ENCODE peak calls at places on chromosome 18, in four cellular contexts. P is K562, C is HCT116, L is BE2C. E is an unnamed sample. For H3K9me3, the result is how much of the 10 kb centered on the place peaks cover.

GRCh38 chr18:45325791-45326190 is 289.5 kb upstream of the SLC14A2 start:
- DNase-seq in C (no peak), P (no peak), L (no peak), E (no peak)

GRCh38 chr18:22459491-22459890 is 41.8 kb upstream of the CTAGE1 start:
- DNase-seq in L (no peak), P (no peak), C (no peak), E (peak)

GRCh38 chr18:65737346-65737745 is 13.5 kb upstream of the CDH7 start:
- DNase-seq in P (no peak), C (no peak), L (no peak), E (no peak)

GRCh38 chr18:9260388-9261380 is 73.9 kb upstream of the TWSG1 start:
- DNase-seq in P (no peak), L (no peak), C (no peak), E (no peak)

GRCh38 chr18:6281874-6282273 is 132.8 kb downstream of the L3MBTL4 start:
- DNase-seq in L (no peak), P (no peak), C (no peak), E (no peak)

GRCh38 chr18:3405713-3406112 is 44.3 kb upstream of the TGIF1 start:
- DNase-seq in L (no peak), P (no peak), C (no peak), E (no peak)

GRCh38 chr18:44589709-44590108 is 91.0 kb upstream of the SETBP1 start:
- DNase-seq in P (no peak), L (no peak), C (no peak), E (no peak)

GRCh38 chr18:73691118-73691517 is 456.5 kb downstream of the FBXO15 start:
- DNase-seq in L (no peak), P (no peak), C (no peak), E (no peak)

GRCh38 chr18:74389161-74389927 is 67.8 kb downstream of the DIPK1C start:
- DNase-seq in L (no peak), P (no peak), C (no peak), E (no peak)

GRCh38 chr18:6537468-6537867 is 122.8 kb upstream of the L3MBTL4 start:
- DNase-seq in P (no peak), C (no peak), L (no peak), E (peak)

GRCh38 chr18:77557030-77557429 is 307.4 kb downstream of the GALR1 start:
- DNase-seq in P (no peak), L (no peak), C (no peak), E (peak)

GRCh38 chr18:13800505-13801259 is 23.3 kb upstream of the MC5R start:
- DNase-seq in L (peak), C (peak), P (peak), E (peak)

GRCh38 chr18:61400714-61401113 is 67.5 kb downstream of the CDH20 start:
- DNase-seq in L (no peak), C (no peak), P (no peak), E (peak)

GRCh38 chr18:5729983-5730699 is 165.2 kb downstream of the TMEM200C start:
- DNase-seq in C (no peak), L (no peak), P (no peak), E (no peak)

GRCh38 chr18:73717570-73717969 is 430.1 kb downstream of the FBXO15 start:
- DNase-seq in C (no peak), L (no peak), P (no peak), E (no peak)

GRCh38 chr18:39030124-39030655 is 1464.6 kb upstream of the CELF4 start:
- DNase-seq in C (no peak), P (no peak), L (no peak), E (no peak)

GRCh38 chr18:51513525-51513924 is 316.0 kb upstream of the MEX3C start:
- DNase-seq in C (no peak), P (no peak), L (no peak), E (no peak)

GRCh38 chr18:61435064-61435652 is 101.9 kb downstream of the CDH20 start:
- DNase-seq in P (peak), L (peak), C (peak), E (peak)

GRCh38 chr18:61362511-61362910 is 29.3 kb downstream of the CDH20 start:
- DNase-seq in P (no peak), C (no peak), L (no peak), E (no peak)

GRCh38 chr18:26765498-26765897 is 100.0 kb downstream of the AQP4 start:
- DNase-seq in P (no peak), C (no peak), L (no peak), E (no peak)

GRCh38 chr18:25144835-25145234 is 207.1 kb downstream of the ZNF521 start:
- DNase-seq in P (no peak), C (no peak), L (no peak), E (no peak)

GRCh38 chr18:49038423-49038822 is 87.7 kb upstream of the SMAD7 start:
- DNase-seq in P (no peak), L (no peak), C (no peak), E (no peak)

GRCh38 chr18:48819276-48819675 is 131.5 kb downstream of the SMAD7 start:
- DNase-seq in C (no peak), P (no peak), L (no peak), E (no peak)

GRCh38 chr18:24014986-24015896 is 687 bp downstream of the TTC39C start:
- DNase-seq in C (no peak), P (no peak), L (peak), E (peak)

GRCh38 chr18:42053188-42053781 is 98.3 kb downstream of the PIK3C3 start:
- DNase-seq in P (peak), C (peak), L (peak), E (peak)

GRCh38 chr18:25278415-25278814 is 73.6 kb downstream of the ZNF521 start:
- DNase-seq in P (no peak), L (no peak), C (no peak), E (peak)

GRCh38 chr18:46531472-46531871 is 125.5 kb downstream of the LOXHD1 start:
- DNase-seq in P (no peak), C (no peak), L (no peak), E (no peak)

GRCh38 chr18:32349728-32350395 is 120.8 kb downstream of the GAREM1 start:
- DNase-seq in P (no peak), L (no peak), C (peak), E (peak)

GRCh38 chr18:10519999-10520935 is 5.6 kb upstream of the NAPG start:
- DNase-seq in L (peak), C (peak), P (peak), E (peak)

GRCh38 chr18:62105373-62105772 is 81.5 kb downstream of the PIGN start:
- DNase-seq in C (no peak), L (no peak), P (no peak), E (peak)

GRCh38 chr18:26863921-26864497 is 1.5 kb downstream of the AQP4 start:
- DNase-seq in P (no peak), C (no peak), L (no peak), E (no peak)

GRCh38 chr18:2083691-2084090 is 487.6 kb downstream of the METTL4 start:
- DNase-seq in L (no peak), P (no peak), C (no peak), E (no peak)

GRCh38 chr18:54926593-54927297 is 32.5 kb downstream of the CCDC68 start:
- DNase-seq in P (no peak), C (no peak), L (no peak), E (peak)

GRCh38 chr18:4251873-4252272 is 203.2 kb downstream of the DLGAP1 start:
- DNase-seq in P (no peak), L (no peak), C (no peak), E (no peak)

GRCh38 chr18:8811115-8811514 is 105.8 kb downstream of the MTCL1 start:
- DNase-seq in C (no peak), P (no peak), L (no peak), E (no peak)

GRCh38 chr18:41875094-41875780 is 79.8 kb upstream of the PIK3C3 start:
- DNase-seq in P (no peak), C (no peak), L (no peak), E (peak)

GRCh38 chr18:10661333-10661732 is 135.5 kb downstream of the NAPG start:
- DNase-seq in L (no peak), C (no peak), P (no peak), E (no peak)

GRCh38 chr18:78738076-78738690 is 241.4 kb upstream of the SALL3 start:
- DNase-seq in C (no peak), L (no peak), P (no peak), E (no peak)
- H3K9me3 ChIP-seq in C (under half), L (under half), P (under half), E (under half)

GRCh38 chr18:35311506-35311905 is 21.5 kb upstream of the ZSCAN30 start:
- DNase-seq in L (no peak), C (no peak), P (no peak), E (no peak)
- H3K9me3 ChIP-seq in L (under half), C (under half), P (under half), E (under half)

DNA sequence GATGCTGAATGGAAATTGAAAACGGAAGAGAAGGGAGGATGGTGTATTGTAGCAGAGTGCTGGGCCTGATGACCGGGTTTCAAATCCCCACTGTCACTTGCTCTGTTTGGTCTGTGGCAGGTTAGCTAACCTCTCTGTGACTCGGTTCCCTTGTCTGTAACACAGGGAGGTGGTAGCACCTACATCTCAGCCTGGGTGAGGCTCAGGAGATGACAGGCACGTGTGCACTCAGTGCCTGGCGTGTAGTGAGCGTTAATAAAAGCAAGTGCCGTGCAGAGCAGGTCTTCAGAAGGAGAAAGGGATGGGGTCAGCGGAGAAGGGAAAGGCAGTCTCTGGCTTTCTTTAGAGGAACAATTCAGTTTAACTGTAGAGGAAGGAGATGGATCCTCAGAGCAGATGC is 125.5 kb upstream of the SMIM21 start:
- DNase-seq in P (no peak), L (no peak), C (no peak), E (no peak)
- H3K9me3 ChIP-seq in P (under half), L (under half), C (under half), E (under half)

GRCh38 chr18:56161604-56162003 is 476.8 kb downstream of the TXNL1 start:
- DNase-seq in L (no peak), P (no peak), C (no peak), E (peak)
- H3K9me3 ChIP-seq in L (under half), P (under half), C (under half), E (under half)

GRCh38 chr18:28526196-28526595 is 349.3 kb upstream of the CDH2 start:
- DNase-seq in C (no peak), P (no peak), L (no peak), E (no peak)
- H3K9me3 ChIP-seq in C (under half), P (under half), L (under half), E (under half)

DNA sequence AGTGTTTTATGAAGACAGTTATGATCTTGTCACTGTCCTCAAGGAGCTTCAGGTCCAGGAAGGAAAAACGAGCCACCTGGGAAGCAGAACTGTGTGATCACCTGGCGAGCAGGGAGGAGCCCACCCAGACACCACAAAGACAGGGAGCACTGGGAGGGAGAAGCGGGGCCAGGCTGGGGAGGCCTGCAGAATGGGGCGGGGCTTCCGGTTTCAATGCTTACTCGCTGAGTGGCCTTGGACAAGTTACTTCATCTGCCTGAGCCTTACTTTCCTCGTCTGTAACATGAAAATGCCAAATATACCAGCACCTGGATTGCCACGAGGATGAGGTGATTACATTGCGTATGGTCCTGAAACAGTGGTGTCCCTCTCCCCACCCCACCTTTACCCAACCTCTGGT is 227.5 kb downstream of the ANKRD30B start:
- DNase-seq in P (no peak), C (no peak), L (no peak), E (no peak)
- H3K9me3 ChIP-seq in P (under half), C (under half), L (under half), E (under half)

E was measured in cardiac muscle cell.